ENCODE peak calls at places on chromosomes 4 and X, in seven cellular contexts. F, M, J, T, Y, Q and O are unnamed samples.

GRCh38 chr4:159941076-159941475 is 838.2 kb downstream of the RAPGEF2 start:
- DNase-seq in F (no peak), Q (no peak), J (no peak), M (no peak), T (no peak), Y (no peak), O (no peak)

GRCh38 chrX:12843668-12844279 is 23.1 kb upstream of the TLR7 start:
- DNase-seq in F (no peak), Q (no peak), J (no peak), M (no peak), Y (no peak), T (no peak), O (no peak)

GRCh38 chr4:4820264-4820663 is 39.2 kb upstream of the MSX1 start:
- DNase-seq in Y (no peak), M (no peak), F (no peak), Q (no peak), J (no peak), T (no peak), O (no peak)

GRCh38 chr4:102759835-102760644 is 728 bp downstream of the MANBA start:
- DNase-seq in F (peak), Q (peak), M (no peak), T (peak), J (peak), Y (peak), O (peak)

GRCh38 chr4:16067515-16067914 is 16.3 kb downstream of the PROM1 start:
- DNase-seq in M (no peak), T (no peak), F (no peak), Q (no peak), Y (no peak), J (no peak), O (no peak)

GRCh38 chrX:48700951-48701653 is 4.6 kb downstream of the SUV39H1 start:
- DNase-seq in J (no peak), F (no peak), Q (no peak), M (no peak), Y (peak), T (no peak), O (peak)

GRCh38 chrX:118724775-118725174 is 2.6 kb upstream of the IL13RA1 start:
- DNase-seq in Q (no peak), Y (peak), F (peak), J (no peak), T (peak), M (no peak), O (peak)

GRCh38 chrX:30530591-30530990 is 47.0 kb downstream of the TASL start:
- DNase-seq in M (no peak), F (no peak), J (peak), Q (no peak), T (no peak), Y (peak), O (peak)

GRCh38 chr4:4323705-4324534 is 33.9 kb downstream of the ZBTB49 start:
- DNase-seq in M (no peak), Y (peak), J (no peak), T (no peak), F (no peak), Q (no peak), O (peak)

GRCh38 chrX:63349307-63349706 is 1.8 kb downstream of the SPIN4 start:
- DNase-seq in J (no peak), T (no peak), F (no peak), M (no peak), Y (no peak), Q (no peak), O (peak)

GRCh38 chrX:109347618-109348017 is 134.3 kb downstream of the GUCY2F start:
- DNase-seq in Y (peak), J (peak), Q (no peak), F (no peak), T (peak), M (no peak), O (peak)

GRCh38 chr4:105780176-105780575 is 71.6 kb downstream of the GSTCD start:
- DNase-seq in F (no peak), J (no peak), M (no peak), Y (no peak), Q (no peak), T (no peak), O (no peak)

DNA sequence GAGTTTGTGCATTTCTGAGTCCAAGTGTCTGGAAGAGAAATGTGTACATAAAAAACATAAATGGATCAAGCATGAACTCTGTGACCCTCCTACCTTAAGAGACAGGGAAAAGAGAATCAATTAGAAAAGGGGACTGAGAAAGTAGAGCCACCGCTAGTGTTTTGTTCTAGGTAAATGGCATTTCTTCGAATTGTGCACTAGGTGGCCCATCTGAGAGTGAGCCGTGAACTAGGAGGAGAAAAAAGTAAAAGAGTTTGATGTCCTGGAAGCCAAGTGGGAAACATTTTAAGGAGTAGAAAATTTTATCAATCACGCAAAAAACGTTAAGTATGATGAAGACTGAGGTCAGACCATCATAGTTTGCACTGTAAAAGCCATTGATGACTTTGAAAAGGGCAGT is 55.1 kb downstream of the NAF1 start:
- DNase-seq in J (no peak), T (peak), Y (peak), M (no peak), Q (peak), F (peak), O (peak)
- TF ChIP-seq CTCF in J (no peak), T (peak), Y (peak), M (peak), Q (peak), F (no peak), O (peak)

DNA sequence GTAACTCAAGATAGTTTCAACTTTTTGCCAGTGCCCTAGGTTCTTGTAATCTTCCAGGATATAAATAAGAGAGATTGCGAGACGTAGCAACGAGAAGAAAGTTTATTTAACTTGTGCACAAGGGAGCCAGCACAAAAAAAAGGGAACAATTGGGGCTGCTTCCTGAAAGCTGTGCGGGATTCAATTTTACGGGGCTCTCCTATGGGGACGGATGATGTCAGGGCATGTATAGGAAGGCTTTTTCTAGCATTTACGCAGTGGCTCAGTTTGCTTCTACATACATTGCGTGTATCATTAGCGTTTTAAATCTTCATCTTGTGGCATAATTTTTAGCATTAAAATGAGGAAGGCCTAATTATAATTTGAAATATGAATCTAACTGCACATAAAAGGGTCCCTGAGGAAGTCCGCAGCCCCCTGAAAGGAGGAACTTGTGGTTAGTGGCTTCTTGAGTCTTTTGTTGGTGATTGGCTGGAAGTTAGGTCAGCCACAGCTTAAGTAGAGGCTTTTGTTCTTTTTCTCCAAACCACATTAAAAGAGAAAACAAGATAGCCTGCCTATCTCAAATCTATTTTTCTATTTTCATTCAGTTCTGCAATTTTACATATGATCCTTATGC is 668.2 kb upstream of the NDST4 start:
- DNase-seq in F (no peak), M (no peak), J (no peak), T (no peak), Q (no peak), Y (no peak), O (no peak)
- H3K4me3 ChIP-seq in F (no peak), M (no peak), J (no peak), T (no peak), Q (no peak), Y (no peak), O (no peak)

GRCh38 chrX:318739-319578 is at the start of gene GTPBP6:
- DNase-seq in J (peak), Y (peak), Q (peak), T (peak), F (peak), M (peak), O (peak)
- TF ChIP-seq CTCF in J (peak), Y (peak), Q (no peak), T (peak), F (no peak), M (no peak), O (peak)

GRCh38 chr4:36138221-36138620 is 106.1 kb downstream of the ARAP2 start:
- DNase-seq in Q (no peak), J (no peak), F (no peak), M (no peak), Y (peak), T (peak), O (no peak)
- H3K4me3 ChIP-seq in Q (no peak), J (no peak), F (no peak), M (no peak), Y (no peak), T (no peak), O (no peak)

DNA sequence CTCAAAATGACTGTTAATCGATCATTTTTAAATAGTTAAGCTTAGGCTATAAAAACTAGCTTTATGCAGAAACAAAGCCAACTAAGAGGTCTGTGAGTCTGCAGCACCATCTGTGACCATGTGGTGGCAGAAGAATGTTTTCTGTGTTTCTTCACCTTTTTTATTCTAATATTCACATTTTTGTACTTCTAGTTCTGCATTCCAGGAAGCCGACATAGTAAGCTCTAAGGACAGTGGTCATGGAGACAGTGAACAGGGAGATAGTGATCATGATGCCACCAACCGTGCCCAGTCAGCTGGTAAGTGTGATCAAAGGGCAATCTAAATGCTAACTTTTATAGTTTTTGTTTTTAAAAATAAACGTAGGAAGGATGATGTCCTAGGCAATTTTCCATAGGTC is 5.6 kb downstream of the PCDH10 start:
- DNase-seq in Y (peak), T (peak), M (peak), J (peak), F (peak), Q (peak), O (peak)
- TF ChIP-seq CTCF in Y (peak), T (peak), M (peak), J (peak), F (peak), Q (peak), O (peak)

GRCh38 chr4:76206222-76206942 is 7.2 kb downstream of the SCARB2 start:
- DNase-seq in Y (peak), J (peak), F (no peak), Q (no peak), T (no peak), M (no peak), O (peak)
- H3K4me3 ChIP-seq in Y (no peak), J (no peak), F (no peak), Q (no peak), T (no peak), M (no peak), O (no peak)